ENCODE peak calls at places on chromosomes 1 and 21, in four cellular contexts. E, W, Q and B are unnamed samples.

GRCh38 chr21:42403611-42404231 is at the start of gene UBASH3A:
- DNase-seq in W (no peak), Q (no peak), E (no peak), B (no peak)

GRCh38 chr1:175394739-175395138 is 202.2 kb upstream of the KIAA0040 start:
- DNase-seq in Q (no peak), E (no peak), W (no peak), B (no peak)

GRCh38 chr1:209318302-209319056 is 265.0 kb upstream of the CAMK1G start:
- DNase-seq in W (no peak), E (no peak), Q (no peak), B (peak; percentile 73)

GRCh38 chr1:111754964-111755320 is 759 bp upstream of the DDX20 start:
- DNase-seq in Q (no peak), E (no peak), W (no peak), B (peak; percentile 57)

GRCh38 chr1:905071-905749 is 18.5 kb upstream of the SAMD11 start:
- DNase-seq in W (no peak), E (no peak), Q (peak; percentile 12), B (no peak)

GRCh38 chr1:233295775-233296322 is 324 bp upstream of the PCNX2 start:
- DNase-seq in E (no peak), W (no peak), Q (no peak), B (no peak)

GRCh38 chr1:64653466-64653865 is 91.4 kb upstream of the RAVER2 start:
- DNase-seq in Q (no peak), W (no peak), E (no peak), B (no peak)

GRCh38 chr1:26799479-26800133 is 11.9 kb downstream of the PIGV start:
- DNase-seq in W (peak; percentile 38), Q (no peak), E (no peak), B (peak; percentile 62)

GRCh38 chr1:67439277-67440029 is 9.3 kb upstream of the SERBP1 start:
- DNase-seq in E (no peak), Q (no peak), W (no peak), B (no peak)

GRCh38 chr1:155218854-155219591 is 10.5 kb downstream of the MTX1 start:
- DNase-seq in Q (no peak), W (peak; percentile 39), E (no peak), B (no peak)

GRCh38 chr21:39385299-39386145 is 36.6 kb upstream of the HMGN1 start:
- DNase-seq in E (no peak), W (peak; percentile 63), Q (peak; percentile 38), B (no peak)

GRCh38 chr1:183472488-183473285 is at the start of gene SMG7:
- DNase-seq in W (peak; percentile 48), Q (peak; percentile 16), E (no peak), B (peak; percentile 46)

GRCh38 chr1:39110325-39110851 is 84.2 kb downstream of the NDUFS5 start:
- DNase-seq in W (no peak), E (no peak), Q (no peak), B (peak; percentile 53)

GRCh38 chr1:94612555-94613204 is 71.1 kb upstream of the F3 start:
- DNase-seq in W (no peak), E (no peak), Q (no peak), B (no peak)

GRCh38 chr1:7387053-7387861 is 383.8 kb upstream of the VAMP3 start:
- DNase-seq in E (no peak), W (no peak), Q (no peak), B (peak; percentile 38)

GRCh38 chr1:117237701-117238413 is 27.1 kb upstream of the VTCN1 start:
- DNase-seq in W (no peak), Q (no peak), E (no peak), B (peak; percentile 18)

GRCh38 chr1:29176567-29176966 is 5.1 kb downstream of the SRSF4 start:
- DNase-seq in W (no peak), Q (no peak), E (no peak), B (no peak)

GRCh38 chr1:181424786-181425403 is 58.4 kb upstream of the CACNA1E start:
- DNase-seq in W (peak; percentile 70), E (peak; percentile 89), Q (peak; percentile 48), B (peak; percentile 65)

GRCh38 chr1:204714194-204714860 is 28.8 kb upstream of the LRRN2 start:
- DNase-seq in W (no peak), Q (no peak), E (no peak), B (no peak)

GRCh38 chr1:48869116-48869893 is 92.6 kb upstream of the BEND5 start:
- DNase-seq in E (no peak), W (no peak), Q (no peak), B (peak; percentile 41)

GRCh38 chr21:16572032-16572431 is 842.2 kb downstream of the USP25 start:
- DNase-seq in E (no peak), W (no peak), Q (no peak), B (no peak)

GRCh38 chr21:44894687-44895302 is 21.3 kb upstream of the PTTG1IP start:
- DNase-seq in Q (no peak), W (no peak), E (no peak), B (no peak)

GRCh38 chr1:55827350-55827749 is 612.2 kb upstream of the USP24 start:
- DNase-seq in Q (no peak), W (no peak), E (no peak), B (no peak)

GRCh38 chr1:175504875-175505555 is 238.4 kb downstream of the TNR start:
- DNase-seq in W (no peak), Q (no peak), E (no peak), B (no peak)

GRCh38 chr1:57424231-57425027 is 569 bp upstream of the DAB1 start:
- DNase-seq in Q (no peak), E (peak; percentile 66), W (no peak), B (no peak)

GRCh38 chr1:153805929-153806750 is 30.9 kb downstream of the SLC27A3 start:
- DNase-seq in E (no peak), W (no peak), Q (no peak), B (no peak)

GRCh38 chr1:153804112-153804511 is 28.9 kb downstream of the SLC27A3 start:
- DNase-seq in E (no peak), Q (no peak), W (no peak), B (no peak)

GRCh38 chr1:153801786-153802697 is 26.8 kb downstream of the SLC27A3 start:
- DNase-seq in Q (no peak), W (no peak), E (no peak), B (no peak)

GRCh38 chr1:153803479-153804056 is 28.4 kb downstream of the SLC27A3 start:
- DNase-seq in E (no peak), W (no peak), Q (no peak), B (no peak)

DNA sequence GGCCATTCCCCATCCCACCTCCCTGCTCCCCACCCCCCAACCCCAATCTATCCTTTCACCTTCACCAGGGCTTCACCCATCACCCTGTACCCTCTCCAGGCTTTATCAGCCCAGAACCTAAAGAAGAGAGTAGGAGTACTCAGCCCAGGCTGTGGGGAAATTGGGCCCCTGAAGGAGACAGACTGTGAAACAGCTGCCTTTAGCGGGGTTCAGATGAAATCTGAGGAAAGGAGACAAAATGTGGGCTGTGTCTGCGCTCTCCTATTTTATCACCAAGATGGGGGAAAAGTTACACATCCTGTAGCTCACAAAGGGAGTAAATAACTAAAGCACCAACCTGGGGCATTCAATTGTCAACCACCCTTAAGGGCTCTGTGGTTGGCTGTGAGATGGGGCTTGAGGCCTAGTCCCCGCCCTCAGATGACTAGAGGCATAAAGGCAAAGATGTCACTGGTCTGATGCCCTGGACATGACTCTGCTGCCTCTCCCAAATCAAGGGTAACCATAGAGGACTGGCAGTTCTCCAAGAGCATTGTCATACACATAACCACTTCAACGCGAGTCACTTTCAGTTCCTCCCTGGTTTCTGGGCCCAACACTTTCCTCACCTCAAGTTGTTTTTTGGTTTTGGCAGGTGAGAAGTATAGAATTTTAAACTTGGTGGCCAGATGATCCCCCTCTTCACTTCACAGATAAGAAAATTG is 30.0 kb downstream of the SLC27A3 start:
- DNase-seq in W (no peak), E (no peak), Q (no peak), B (peak; percentile 55)
- H3K27ac ChIP-seq in W (no peak overlapping the region), E (no peak overlapping the region), Q (peak overlapping the region; percentile 31), B (peak overlapping the region; percentile 67)

DNA sequence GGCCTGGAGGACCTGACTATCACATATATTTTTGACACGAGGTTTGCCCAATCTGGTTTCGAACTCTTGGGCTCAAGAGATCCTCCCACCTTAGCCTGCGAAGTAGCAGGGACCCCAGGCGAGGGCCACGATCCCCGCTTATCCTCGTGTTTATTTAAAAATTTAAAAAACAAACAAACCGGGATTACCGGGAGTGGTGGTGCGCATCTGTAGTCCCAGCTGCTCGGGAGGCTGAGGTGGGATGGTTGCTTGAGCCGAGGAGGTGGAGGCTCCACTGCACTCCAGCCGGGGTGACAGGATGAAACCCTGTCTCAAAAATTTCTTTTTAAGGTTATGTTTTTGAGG is 452 bp upstream of the EXOSC10 start:
- DNase-seq in Q (no peak), W (no peak), E (no peak), B (no peak)
- H3K27ac ChIP-seq in Q (peak overlapping the region; percentile 86), W (peak overlapping the region; percentile 78), E (no peak overlapping the region), B (peak overlapping the region; percentile 83)

GRCh38 chr1:15068152-15068551 is 85.4 kb upstream of the TMEM51 start:
- DNase-seq in E (no peak), W (no peak), Q (no peak), B (no peak)
- H3K27ac ChIP-seq in E (no peak overlapping the region), W (no peak overlapping the region), Q (peak overlapping the region; percentile 66), B (no peak overlapping the region)

GRCh38 chr1:32775640-32776337 is 41.4 kb downstream of the YARS1 start:
- DNase-seq in E (no peak), Q (no peak), W (no peak), B (no peak)
- H3K27ac ChIP-seq in E (no peak overlapping the region), Q (peak overlapping the region; percentile 26), W (no peak overlapping the region), B (peak overlapping the region; percentile 100)

GRCh38 chr1:177966199-177966598 is 3.7 kb downstream of the SEC16B start:
- DNase-seq in W (no peak), Q (no peak), E (no peak), B (no peak)
- H3K27ac ChIP-seq in W (no peak overlapping the region), Q (no peak overlapping the region), E (no peak overlapping the region), B (no peak overlapping the region)

GRCh38 chr1:32895325-32896215 is 5.6 kb downstream of the TMEM54 start:
- DNase-seq in Q (no peak), W (no peak), E (no peak), B (no peak)

GRCh38 chr1:32897082-32898049 is 3.8 kb downstream of the TMEM54 start:
- DNase-seq in E (no peak), Q (no peak), W (no peak), B (no peak)

GRCh38 chr1:32894681-32895080 is 6.5 kb downstream of the TMEM54 start:
- DNase-seq in E (no peak), W (no peak), Q (no peak), B (no peak)

GRCh38 chr1:32898056-32898455 is 3.1 kb downstream of the TMEM54 start:
- DNase-seq in E (no peak), Q (no peak), W (no peak), B (no peak)

GRCh38 chr1:32896451-32896850 is 4.7 kb downstream of the TMEM54 start:
- DNase-seq in W (no peak), Q (no peak), E (no peak), B (no peak)
- H3K27ac ChIP-seq in W (no peak overlapping the region), Q (no peak overlapping the region), E (no peak overlapping the region), B (peak overlapping the region; percentile 60)